ENCODE peak calls at places on chromosomes 4 and X, in five cellular contexts. One of them, this sample, is unnamed.
A peak's percentile ranks its signal among the peaks of the same experiment; 100 is the strongest.

GRCh38 chr4:78004270-78004669 is 52.9 kb upstream of the FRAS1 start:
- DNase-seq in endothelial cell of umbilical vein: no peak
- DNase-seq in K562: no peak
- DNase-seq in neural progenitor cell: no peak
- DNase-seq in fibroblast of lung: no peak
- DNase-seq in this sample: no peak

GRCh38 chrX:22135994-22136684 is 104.0 kb downstream of the PHEX start:
- DNase-seq in endothelial cell of umbilical vein: peak; percentile 75
- DNase-seq in K562: peak; percentile 44
- DNase-seq in neural progenitor cell: peak; percentile 67
- DNase-seq in fibroblast of lung: peak; percentile 84
- DNase-seq in this sample: peak; percentile 50

GRCh38 chr4:67912051-67912450 is 28.2 kb upstream of the TMPRSS11D start:
- DNase-seq in endothelial cell of umbilical vein: no peak
- DNase-seq in K562: no peak
- DNase-seq in neural progenitor cell: no peak
- DNase-seq in fibroblast of lung: no peak
- DNase-seq in this sample: no peak

GRCh38 chrX:150984164-150984824 is 1.2 kb downstream of the HMGB3 start:
- DNase-seq in endothelial cell of umbilical vein: no peak
- DNase-seq in K562: peak; percentile 55
- DNase-seq in neural progenitor cell: peak; percentile 55
- DNase-seq in fibroblast of lung: no peak
- DNase-seq in this sample: no peak

GRCh38 chr4:183256756-183257385 is 63.2 kb downstream of the CLDN22 start:
- DNase-seq in endothelial cell of umbilical vein: peak; percentile 45
- DNase-seq in K562: peak; percentile 69
- DNase-seq in neural progenitor cell: peak; percentile 76
- DNase-seq in fibroblast of lung: peak; percentile 59
- DNase-seq in this sample: no peak

GRCh38 chr4:88616275-88616996 is 24.2 kb downstream of the HERC3 start:
- DNase-seq in endothelial cell of umbilical vein: no peak
- DNase-seq in K562: no peak
- DNase-seq in neural progenitor cell: no peak
- DNase-seq in fibroblast of lung: peak; percentile 87
- DNase-seq in this sample: no peak

GRCh38 chrX:11725631-11726442 is 32.2 kb upstream of the MSL3 start:
- DNase-seq in endothelial cell of umbilical vein: no peak
- DNase-seq in K562: no peak
- DNase-seq in neural progenitor cell: no peak
- DNase-seq in fibroblast of lung: no peak
- DNase-seq in this sample: no peak

GRCh38 chr4:48680848-48681568 is 99.1 kb downstream of the FRYL start:
- DNase-seq in endothelial cell of umbilical vein: no peak
- DNase-seq in K562: peak; percentile 48
- DNase-seq in neural progenitor cell: no peak
- DNase-seq in fibroblast of lung: no peak
- DNase-seq in this sample: no peak

GRCh38 chr4:25029479-25030282 is 1.1 kb downstream of the LGI2 start:
- DNase-seq in endothelial cell of umbilical vein: no peak
- DNase-seq in K562: no peak
- DNase-seq in neural progenitor cell: no peak
- DNase-seq in fibroblast of lung: no peak
- DNase-seq in this sample: no peak

GRCh38 chr4:99734583-99735322 is 77.1 kb upstream of the C4orf54 start:
- DNase-seq in endothelial cell of umbilical vein: no peak
- DNase-seq in K562: no peak
- DNase-seq in neural progenitor cell: no peak
- DNase-seq in fibroblast of lung: no peak
- DNase-seq in this sample: no peak

GRCh38 chr4:621296-622070 is 3.9 kb upstream of the PDE6B start:
- DNase-seq in endothelial cell of umbilical vein: no peak
- DNase-seq in K562: no peak
- DNase-seq in neural progenitor cell: no peak
- DNase-seq in fibroblast of lung: no peak
- DNase-seq in this sample: no peak

GRCh38 chrX:73963682-73964081 is 340.3 kb upstream of the ZCCHC13 start:
- DNase-seq in endothelial cell of umbilical vein: no peak
- DNase-seq in K562: no peak
- DNase-seq in neural progenitor cell: no peak
- DNase-seq in fibroblast of lung: no peak
- DNase-seq in this sample: no peak

GRCh38 chr4:69092190-69092589 is 4.1 kb upstream of the UGT2B7 start:
- DNase-seq in endothelial cell of umbilical vein: peak; percentile 78
- DNase-seq in K562: no peak
- DNase-seq in neural progenitor cell: no peak
- DNase-seq in fibroblast of lung: peak; percentile 4
- DNase-seq in this sample: no peak

GRCh38 chr4:39702716-39703115 is 4.8 kb downstream of the UBE2K start:
- DNase-seq in endothelial cell of umbilical vein: no peak
- DNase-seq in K562: no peak
- DNase-seq in neural progenitor cell: no peak
- DNase-seq in fibroblast of lung: no peak
- DNase-seq in this sample: no peak

GRCh38 chrX:119093991-119094741 is 21.4 kb downstream of the CT47C1 start:
- DNase-seq in endothelial cell of umbilical vein: no peak
- DNase-seq in K562: no peak
- DNase-seq in neural progenitor cell: no peak
- DNase-seq in fibroblast of lung: no peak
- DNase-seq in this sample: no peak

GRCh38 chr4:20095805-20096541 is 155.7 kb upstream of the SLIT2 start:
- DNase-seq in endothelial cell of umbilical vein: no peak
- DNase-seq in K562: no peak
- DNase-seq in neural progenitor cell: no peak
- DNase-seq in fibroblast of lung: no peak
- DNase-seq in this sample: no peak

DNA sequence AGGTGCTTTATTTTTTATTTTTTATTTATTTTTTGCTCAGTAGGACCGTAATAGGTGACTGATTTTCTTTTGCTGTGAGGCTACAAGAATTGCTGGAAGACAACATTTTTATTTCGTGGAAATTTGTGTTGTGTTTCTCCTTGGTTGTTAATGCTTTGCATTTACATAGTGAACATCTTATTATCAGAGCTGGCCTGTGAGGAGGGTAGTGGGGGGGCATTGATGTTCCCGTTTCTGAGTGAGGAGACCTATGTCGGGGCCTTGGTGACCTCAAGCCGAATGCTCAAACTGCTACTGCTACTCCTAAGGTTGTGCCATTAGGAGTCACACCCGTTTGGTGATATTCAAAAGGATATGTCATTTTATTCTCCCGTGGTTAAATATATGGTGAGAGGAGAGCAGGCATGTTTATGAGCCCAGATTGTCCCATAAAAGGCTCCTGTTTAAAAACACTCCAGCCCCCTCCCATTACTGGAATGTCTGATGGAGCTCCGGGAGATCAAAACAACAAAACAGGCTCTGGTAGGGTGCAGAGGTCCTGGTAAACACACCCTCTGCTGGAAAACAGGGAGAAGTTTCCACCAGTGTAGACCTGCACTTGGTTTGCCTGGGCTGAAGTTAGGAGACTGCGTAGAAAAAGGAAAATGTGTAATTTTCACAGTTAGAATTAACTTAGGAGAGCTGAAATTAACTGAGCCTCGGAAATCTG is 5.6 kb downstream of the PDGFRA start:
- DNase-seq in endothelial cell of umbilical vein: no peak
- DNase-seq in K562: no peak
- DNase-seq in neural progenitor cell: no peak
- DNase-seq in fibroblast of lung: no peak
- DNase-seq in this sample: no peak
- H3K9ac ChIP-seq in endothelial cell of umbilical vein: no peak overlapping the region
- H3K9ac ChIP-seq in K562: no peak overlapping the region
- H3K9ac ChIP-seq in neural progenitor cell: no peak overlapping the region
- H3K9ac ChIP-seq in fibroblast of lung: peak overlapping the region; percentile 80
- H3K9ac ChIP-seq in this sample: no peak overlapping the region

GRCh38 chr4:160319221-160319867 is 1216.5 kb downstream of the RAPGEF2 start:
- DNase-seq in endothelial cell of umbilical vein: no peak
- DNase-seq in K562: no peak
- DNase-seq in neural progenitor cell: no peak
- DNase-seq in fibroblast of lung: no peak
- DNase-seq in this sample: no peak

GRCh38 chr4:160319868-160320260 is 1217.0 kb downstream of the RAPGEF2 start:
- DNase-seq in endothelial cell of umbilical vein: no peak
- DNase-seq in K562: no peak
- DNase-seq in neural progenitor cell: no peak
- DNase-seq in fibroblast of lung: no peak
- DNase-seq in this sample: no peak

GRCh38 chr4:160316036-160316435 is 1213.2 kb downstream of the RAPGEF2 start:
- DNase-seq in endothelial cell of umbilical vein: no peak
- DNase-seq in K562: no peak
- DNase-seq in neural progenitor cell: no peak
- DNase-seq in fibroblast of lung: no peak
- DNase-seq in this sample: no peak

GRCh38 chr4:160318567-160319220 is 1215.8 kb downstream of the RAPGEF2 start:
- DNase-seq in endothelial cell of umbilical vein: no peak
- DNase-seq in K562: no peak
- DNase-seq in neural progenitor cell: no peak
- DNase-seq in fibroblast of lung: no peak
- DNase-seq in this sample: no peak
- H3K9ac ChIP-seq in endothelial cell of umbilical vein: no peak overlapping the region
- H3K9ac ChIP-seq in K562: no peak overlapping the region
- H3K9ac ChIP-seq in neural progenitor cell: no peak overlapping the region
- H3K9ac ChIP-seq in fibroblast of lung: no peak overlapping the region
- H3K9ac ChIP-seq in this sample: no peak overlapping the region

GRCh38 chr4:73836373-73837269 is at the start of gene CXCL6:
- DNase-seq in endothelial cell of umbilical vein: peak; percentile 40
- DNase-seq in K562: no peak
- DNase-seq in neural progenitor cell: peak; percentile 74
- DNase-seq in fibroblast of lung: no peak
- DNase-seq in this sample: no peak
- H3K9ac ChIP-seq in endothelial cell of umbilical vein: peak within 1 kb of the TSS; percentile 17
- H3K9ac ChIP-seq in K562: no peak within 1 kb of the TSS
- H3K9ac ChIP-seq in neural progenitor cell: no peak within 1 kb of the TSS
- H3K9ac ChIP-seq in fibroblast of lung: no peak within 1 kb of the TSS
- H3K9ac ChIP-seq in this sample: no peak within 1 kb of the TSS

DNA sequence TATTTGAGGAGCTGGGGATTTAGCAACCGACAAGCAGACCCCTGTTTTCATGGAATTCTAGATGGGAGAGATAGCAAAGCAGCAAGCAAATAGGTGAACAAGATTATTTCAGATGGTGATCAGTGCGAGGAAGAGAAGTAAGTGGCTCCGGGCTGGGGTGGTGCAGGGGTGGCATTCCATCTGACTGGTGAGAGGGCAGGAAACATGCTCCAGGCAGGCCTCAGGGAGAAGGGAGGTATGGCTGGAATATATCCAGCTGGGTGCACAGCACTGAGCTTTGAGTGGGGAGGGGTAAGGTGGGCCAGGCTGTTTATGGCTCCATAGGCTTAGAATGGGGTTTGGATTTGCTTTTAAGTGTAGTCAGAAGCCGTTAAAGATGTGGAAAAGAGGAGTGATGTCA is 21.2 kb downstream of the PTTG2 start:
- DNase-seq in endothelial cell of umbilical vein: no peak
- DNase-seq in K562: no peak
- DNase-seq in neural progenitor cell: no peak
- DNase-seq in fibroblast of lung: no peak
- DNase-seq in this sample: no peak
- H3K9ac ChIP-seq in endothelial cell of umbilical vein: no peak overlapping the region
- H3K9ac ChIP-seq in K562: no peak overlapping the region
- H3K9ac ChIP-seq in neural progenitor cell: no peak overlapping the region
- H3K9ac ChIP-seq in fibroblast of lung: no peak overlapping the region
- H3K9ac ChIP-seq in this sample: no peak overlapping the region

DNA sequence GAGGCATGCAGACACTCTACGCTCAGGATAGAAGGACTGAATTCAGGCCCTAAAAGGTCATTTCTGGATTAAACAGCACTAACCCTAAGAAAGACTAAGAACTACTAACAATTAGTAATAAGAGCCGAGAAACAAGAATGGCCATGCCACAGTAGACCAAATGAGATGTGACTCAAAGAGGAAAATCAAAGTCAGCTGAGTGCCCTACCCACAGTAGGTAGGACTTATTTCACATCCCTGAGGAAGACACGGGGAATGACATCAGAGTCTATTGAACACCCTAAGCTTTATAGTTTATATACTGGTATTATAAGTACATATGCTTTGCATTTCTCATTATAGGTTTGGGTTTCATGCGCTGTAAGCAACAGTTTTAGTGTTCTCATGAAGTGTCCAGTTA is 2.7 kb upstream of the ARSJ start:
- DNase-seq in endothelial cell of umbilical vein: no peak
- DNase-seq in K562: no peak
- DNase-seq in neural progenitor cell: peak; percentile 36
- DNase-seq in fibroblast of lung: no peak
- DNase-seq in this sample: no peak
- H3K9ac ChIP-seq in endothelial cell of umbilical vein: no peak overlapping the region
- H3K9ac ChIP-seq in K562: no peak overlapping the region
- H3K9ac ChIP-seq in neural progenitor cell: no peak overlapping the region
- H3K9ac ChIP-seq in fibroblast of lung: no peak overlapping the region
- H3K9ac ChIP-seq in this sample: no peak overlapping the region

GRCh38 chrX:20361890-20362262 is 95.2 kb upstream of the RPS6KA3 start:
- DNase-seq in endothelial cell of umbilical vein: no peak
- DNase-seq in K562: no peak
- DNase-seq in neural progenitor cell: peak; percentile 27
- DNase-seq in fibroblast of lung: peak; percentile 54
- DNase-seq in this sample: peak; percentile 20
- H3K9ac ChIP-seq in endothelial cell of umbilical vein: no peak overlapping the region
- H3K9ac ChIP-seq in K562: no peak overlapping the region
- H3K9ac ChIP-seq in neural progenitor cell: no peak overlapping the region
- H3K9ac ChIP-seq in fibroblast of lung: no peak overlapping the region
- H3K9ac ChIP-seq in this sample: no peak overlapping the region

DNA sequence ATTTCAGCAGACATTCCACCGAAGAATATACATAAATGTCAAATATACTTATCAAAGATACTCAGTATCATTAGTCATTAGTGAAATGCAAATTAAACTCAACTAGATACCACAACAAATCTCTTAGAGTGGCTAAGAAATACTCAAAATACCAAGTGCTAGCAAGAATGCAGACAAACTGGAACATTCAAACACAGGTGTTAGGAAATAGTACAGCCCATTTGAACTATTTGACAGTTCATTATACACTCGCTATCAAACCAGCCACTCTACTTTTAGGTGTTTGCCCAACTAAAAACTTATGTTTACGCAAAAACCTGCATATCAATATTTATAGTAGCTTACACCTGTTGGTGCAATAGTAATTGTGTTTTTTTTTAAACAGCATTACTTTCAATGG is 8.8 kb downstream of the ADAM29 start:
- DNase-seq in endothelial cell of umbilical vein: no peak
- DNase-seq in K562: no peak
- DNase-seq in neural progenitor cell: no peak
- DNase-seq in fibroblast of lung: no peak
- DNase-seq in this sample: no peak
- H3K9ac ChIP-seq in endothelial cell of umbilical vein: no peak overlapping the region
- H3K9ac ChIP-seq in K562: no peak overlapping the region
- H3K9ac ChIP-seq in neural progenitor cell: no peak overlapping the region
- H3K9ac ChIP-seq in fibroblast of lung: no peak overlapping the region
- H3K9ac ChIP-seq in this sample: no peak overlapping the region